ENCODE peak calls at places on chromosomes 16 and 17, in four cellular contexts. D, S, J and R are unnamed samples.

GRCh38 chr17:19508327-19508867 is 25.3 kb upstream of the SLC47A1 start:
- DNase-seq in D (peak; percentile 70), S (no peak), J (peak; percentile 69), R (peak; percentile 72)

GRCh38 chr17:71613996-71614395 is 506.8 kb upstream of the SOX9 start:
- DNase-seq in D (no peak), S (no peak), J (no peak), R (no peak)

GRCh38 chr16:55056585-55057520 is 126.2 kb downstream of the IRX5 start:
- DNase-seq in D (no peak), S (no peak), J (peak; percentile 71), R (peak; percentile 46)

GRCh38 chr17:33272438-33272837 is 20.7 kb downstream of the ASIC2 start:
- DNase-seq in D (no peak), S (no peak), J (no peak), R (no peak)

GRCh38 chr17:5866978-5867377 is 203.2 kb upstream of the WSCD1 start:
- DNase-seq in D (no peak), S (no peak), J (peak; percentile 23), R (no peak)

GRCh38 chr17:49573510-49574282 is 2.0 kb upstream of the NXPH3 start:
- DNase-seq in D (peak; percentile 15), S (no peak), J (no peak), R (peak; percentile 72)

GRCh38 chr17:26782153-26782552 is 511.8 kb upstream of the WSB1 start:
- DNase-seq in D (no peak), S (no peak), J (no peak), R (peak; percentile 50)

GRCh38 chr16:11354733-11355574 is 9.7 kb downstream of the RMI2 start:
- DNase-seq in D (no peak), S (no peak), J (no peak), R (no peak)

GRCh38 chr17:77684803-77685580 is 273.5 kb upstream of the TNRC6C start:
- DNase-seq in D (no peak), S (no peak), J (peak; percentile 34), R (no peak)

GRCh38 chr17:79658811-79659207 is 48.0 kb upstream of the RBFOX3 start:
- DNase-seq in D (no peak), S (no peak), J (peak; percentile 83), R (no peak)

GRCh38 chr16:23408242-23409201 is 44.5 kb downstream of the COG7 start:
- DNase-seq in D (peak; percentile 75), S (no peak), J (no peak), R (no peak)

GRCh38 chr17:32783602-32784001 is 93.3 kb downstream of the MYO1D start:
- DNase-seq in D (no peak), S (no peak), J (no peak), R (no peak)

GRCh38 chr16:58678716-58679115 is 5.9 kb downstream of the SLC38A7 start:
- DNase-seq in D (peak; percentile 67), S (no peak), J (no peak), R (no peak)

GRCh38 chr17:57956311-57957119 is 1.3 kb upstream of the CUEDC1 start:
- DNase-seq in D (peak; percentile 42), S (peak; percentile 35), J (peak; percentile 61), R (no peak)

GRCh38 chr16:12132850-12133249 is 156.3 kb downstream of the SNX29 start:
- DNase-seq in D (no peak), S (no peak), J (no peak), R (no peak)

GRCh38 chr17:78369791-78370381 is 8.6 kb upstream of the PGS1 start:
- DNase-seq in D (no peak), S (no peak), J (peak; percentile 67), R (no peak)

GRCh38 chr17:6636105-6636504 is 4.4 kb downstream of the KIAA0753 start:
- DNase-seq in D (no peak), S (no peak), J (no peak), R (no peak)

GRCh38 chr16:87443964-87444363 is 48.9 kb downstream of the ZCCHC14 start:
- DNase-seq in D (no peak), S (no peak), J (no peak), R (no peak)

GRCh38 chr17:81726004-81726403 is 13.9 kb downstream of the SLC25A10 start:
- DNase-seq in D (no peak), S (peak; percentile 67), J (no peak), R (no peak)

DNA sequence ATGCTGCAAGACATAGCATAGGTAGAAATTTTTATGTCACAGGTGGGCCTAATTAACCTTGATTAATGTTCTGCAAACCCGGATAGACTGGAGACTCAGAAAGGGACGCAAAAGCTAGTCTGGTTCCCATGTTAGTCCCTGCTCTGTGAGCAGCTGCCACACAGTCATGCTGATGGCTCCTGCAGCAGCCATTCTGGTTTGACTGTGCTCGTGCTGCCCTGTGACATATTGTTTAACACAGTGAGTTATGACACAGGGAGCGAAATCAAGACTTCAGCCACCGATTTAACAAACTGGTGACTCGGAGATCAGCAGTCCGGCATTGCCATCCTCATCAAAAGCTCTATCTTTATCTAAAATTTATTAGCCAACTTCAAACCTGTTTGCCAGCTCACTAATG is 169.8 kb downstream of the WWOX start:
- DNase-seq in D (no peak), S (no peak), J (no peak), R (no peak)
- H3K27ac ChIP-seq in D (no peak overlapping the region), S (no peak overlapping the region), J (no peak overlapping the region), R (no peak overlapping the region)

GRCh38 chr17:37761065-37761464 is 16.2 kb upstream of the HNF1B start:
- DNase-seq in D (no peak), S (no peak), J (no peak), R (no peak)
- H3K4me1 ChIP-seq in D (no peaks in the 10 kb centered on the region), S (no peaks in the 10 kb centered on the region), J (no peaks in the 10 kb centered on the region), R (no peaks in the 10 kb centered on the region)

DNA sequence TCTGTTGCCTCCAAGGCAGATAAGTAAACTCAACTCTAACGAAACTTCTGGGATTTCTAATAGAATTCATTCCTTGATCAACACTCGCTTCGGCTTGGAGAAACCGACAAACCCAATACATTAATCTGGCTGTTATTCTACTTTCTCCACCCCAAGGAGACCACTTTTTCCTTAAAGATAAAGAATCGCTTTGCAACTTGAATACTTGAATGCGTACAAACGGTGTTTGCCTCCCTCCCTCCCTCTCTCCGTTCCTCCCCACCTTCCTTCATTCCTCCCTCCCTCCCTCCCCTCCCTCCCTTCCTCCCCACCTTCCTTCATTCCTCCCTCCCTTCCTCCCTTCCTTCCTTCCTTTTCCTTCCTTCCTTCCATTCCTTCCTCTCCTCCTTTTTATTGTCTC is 432.6 kb downstream of the HAPSTR1 start:
- DNase-seq in D (no peak), S (no peak), J (no peak), R (no peak)
- TF ChIP-seq CTCF in D (no peak), S (no peak), J (no peak), R (no peak)

DNA sequence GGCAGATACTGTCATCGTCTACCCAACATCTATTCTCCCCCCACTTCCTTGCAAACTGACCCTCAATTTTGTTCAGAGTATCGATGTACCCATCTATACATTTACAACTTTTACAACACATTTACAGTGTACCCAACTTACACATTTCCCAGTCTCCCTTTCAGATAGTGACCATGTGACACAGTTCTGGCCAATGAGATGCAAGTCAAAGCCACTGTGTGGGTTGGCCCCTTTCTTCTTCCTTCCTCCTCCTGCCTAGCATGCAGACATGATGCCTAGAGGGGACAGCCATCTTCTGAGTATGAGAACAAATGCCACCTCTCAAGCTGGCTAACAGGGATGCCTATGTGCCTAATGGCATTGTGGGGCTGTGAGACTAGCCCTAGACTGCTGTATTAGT is 11.3 kb upstream of the NFAT5 start:
- DNase-seq in D (no peak), S (no peak), J (no peak), R (no peak)
- H3K27ac ChIP-seq in D (no peak overlapping the region), S (no peak overlapping the region), J (no peak overlapping the region), R (no peak overlapping the region)